ENCODE peak calls at places on chromosomes 16 and 17, in four cellular contexts. X is activated T-helper 1 cell treated with anti-CD3 and anti-CD28 coated beads, Interleukin-12 subunit alpha, Interleukin-12 subunit beta, Interleukin-2, Interleukin-4 antibody, amounts not matched to agents 30 ng/mL and 10 ng/mL and 1 ng/mL, durations not matched to agents 14 hours and 24 hours and 36 hours; G is ecto neural progenitor cell; C is small intestine. H is an unnamed sample.

GRCh38 chr17:21689604-21690003 is 2.7 kb upstream of the KCNJ18 start:
- DNase-seq in C (no peak), X (no peak), G (no peak), H (no peak)

GRCh38 chr17:59707971-59708425 is 544 bp downstream of the VMP1 start:
- DNase-seq in G (no peak), C (no peak), X (no peak), H (no peak)

GRCh38 chr17:31295489-31295871 is 1.6 kb downstream of the OMG start:
- DNase-seq in G (no peak), X (no peak), C (no peak), H (no peak)

GRCh38 chr17:38861399-38861843 is 7.9 kb upstream of the RPL23 start:
- DNase-seq in G (no peak), C (no peak), X (no peak), H (peak; percentile 75)

GRCh38 chr16:89094252-89094901 is 725 bp downstream of the ACSF3 start:
- DNase-seq in G (no peak), C (peak; percentile 61), X (no peak), H (no peak)

GRCh38 chr16:31073073-31073822 is 792 bp downstream of the ZNF668 start:
- DNase-seq in G (peak; percentile 94), C (peak; percentile 90), X (peak; percentile 87), H (peak; percentile 93)

GRCh38 chr17:81272616-81273015 is 22.5 kb downstream of the SLC38A10 start:
- DNase-seq in C (no peak), X (no peak), G (no peak), H (no peak)

GRCh38 chr17:30920683-30921543 is 832 bp upstream of the ADAP2 start:
- DNase-seq in G (no peak), X (no peak), C (no peak), H (no peak)

GRCh38 chr17:60223456-60223855 is 73.7 kb downstream of the CA4 start:
- DNase-seq in C (no peak), X (no peak), G (no peak), H (no peak)

GRCh38 chr16:3363793-3364192 is 8.1 kb downstream of the OR2C1 start:
- DNase-seq in G (no peak), X (no peak), C (no peak), H (no peak)

GRCh38 chr17:41986634-41987033 is 20.0 kb downstream of the CNP start:
- DNase-seq in C (no peak), X (no peak), G (no peak), H (no peak)

GRCh38 chr17:35094902-35095301 is 24.8 kb downstream of the RAD51D start:
- DNase-seq in C (no peak), X (no peak), G (no peak), H (no peak)

GRCh38 chr17:21551081-21551881 is 141.0 kb upstream of the KCNJ18 start:
- DNase-seq in X (peak; percentile 66), G (peak; percentile 59), C (peak; percentile 71), H (no peak)

GRCh38 chr17:7888184-7888920 is at the start of gene CHD3:
- DNase-seq in G (no peak), C (peak; percentile 35), X (peak; percentile 30), H (peak; percentile 44)

GRCh38 chr16:10999313-10999712 is 54.9 kb downstream of the CLEC16A start:
- DNase-seq in X (no peak), C (no peak), G (no peak), H (no peak)

GRCh38 chr17:72212041-72212440 is 91.2 kb downstream of the SOX9 start:
- DNase-seq in C (no peak), G (no peak), X (no peak), H (no peak)

GRCh38 chr17:75411328-75412067 is 6.0 kb upstream of the GRB2 start:
- DNase-seq in X (no peak), G (no peak), C (no peak), H (no peak)

GRCh38 chr17:9472541-9472940 is 103.1 kb downstream of the STX8 start:
- DNase-seq in C (no peak), X (no peak), G (no peak), H (no peak)

GRCh38 chr17:67156269-67157199 is 88.5 kb downstream of the HELZ start:
- DNase-seq in C (no peak), G (no peak), X (no peak), H (no peak)

GRCh38 chr17:27506348-27507218 is 50.3 kb downstream of the KSR1 start:
- DNase-seq in G (no peak), C (no peak), X (no peak), H (peak; percentile 82)

GRCh38 chr17:71163121-71163812 is 957.6 kb upstream of the SOX9 start:
- DNase-seq in X (no peak), C (peak; percentile 25), G (no peak), H (no peak)

GRCh38 chr17:66494023-66494803 is 191.8 kb downstream of the PRKCA start:
- DNase-seq in G (no peak), X (no peak), C (no peak), H (no peak)

GRCh38 chr17:72832306-72832705 is 260.2 kb downstream of the SLC39A11 start:
- DNase-seq in X (no peak), C (no peak), G (no peak), H (no peak)

GRCh38 chr17:15143524-15143923 is 121.6 kb downstream of the PMP22 start:
- DNase-seq in X (no peak), C (no peak), G (no peak), H (peak; percentile 72)

GRCh38 chr17:8900626-8901585 is 33.4 kb upstream of the PIK3R6 start:
- DNase-seq in X (no peak), G (peak; percentile 40), C (no peak), H (peak; percentile 36)

GRCh38 chr17:43701318-43701743 is 39.6 kb upstream of the MEOX1 start:
- DNase-seq in C (no peak), G (no peak), X (no peak), H (no peak)

GRCh38 chr16:78444-79145 is 570 bp downstream of the MPG start:
- DNase-seq in C (no peak), G (no peak), X (no peak), H (no peak)

GRCh38 chr17:1399679-1400512 is at the start of gene YWHAE:
- DNase-seq in X (peak; percentile 95), G (peak; percentile 100), C (peak; percentile 95), H (peak; percentile 99)

GRCh38 chr17:31903401-31903800 is 1.9 kb upstream of the UTP6 start:
- DNase-seq in G (no peak), C (no peak), X (no peak), H (no peak)